ENCODE peak calls at places on chromosomes 3 and 15, in four cellular contexts. One of them, this sample, is unnamed.

GRCh38 chr3:31288641-31289100 is 244.1 kb upstream of the STT3B start:
- DNase-seq in A549: peak; percentile 44
- DNase-seq in IMR-90: peak; percentile 60
- DNase-seq in endothelial cell of umbilical vein: peak; percentile 86
- DNase-seq in this sample: peak; percentile 13

GRCh38 chr15:68749365-68750141 is 71.1 kb downstream of the ANP32A start:
- DNase-seq in IMR-90: no peak
- DNase-seq in endothelial cell of umbilical vein: no peak
- DNase-seq in A549: no peak
- DNase-seq in this sample: no peak

GRCh38 chr3:55621026-55621422 is 133.9 kb upstream of the WNT5A start:
- DNase-seq in endothelial cell of umbilical vein: no peak
- DNase-seq in A549: no peak
- DNase-seq in IMR-90: no peak
- DNase-seq in this sample: no peak

GRCh38 chr3:197372076-197372661 is 73.8 kb upstream of the DLG1 start:
- DNase-seq in A549: no peak
- DNase-seq in endothelial cell of umbilical vein: no peak
- DNase-seq in IMR-90: peak; percentile 87
- DNase-seq in this sample: no peak

GRCh38 chr3:134092231-134092701 is 62.5 kb upstream of the SLCO2A1 start:
- DNase-seq in endothelial cell of umbilical vein: no peak
- DNase-seq in A549: no peak
- DNase-seq in IMR-90: peak; percentile 76
- DNase-seq in this sample: no peak

GRCh38 chr15:50181983-50182232 is at the start of gene SLC27A2:
- DNase-seq in endothelial cell of umbilical vein: no peak
- DNase-seq in A549: peak; percentile 66
- DNase-seq in IMR-90: peak; percentile 4
- DNase-seq in this sample: no peak

GRCh38 chr15:78111788-78112187 is 19.4 kb downstream of the SH2D7 start:
- DNase-seq in endothelial cell of umbilical vein: no peak
- DNase-seq in IMR-90: no peak
- DNase-seq in A549: no peak
- DNase-seq in this sample: no peak

GRCh38 chr3:150237490-150237889 is 170.6 kb upstream of the TSC22D2 start:
- DNase-seq in IMR-90: peak; percentile 73
- DNase-seq in A549: no peak
- DNase-seq in endothelial cell of umbilical vein: peak; percentile 36
- DNase-seq in this sample: no peak

GRCh38 chr3:54905230-54905888 is 22.5 kb downstream of the LRTM1 start:
- DNase-seq in endothelial cell of umbilical vein: no peak
- DNase-seq in A549: no peak
- DNase-seq in IMR-90: peak; percentile 55
- DNase-seq in this sample: no peak

GRCh38 chr3:64047214-64047613 is 23.9 kb upstream of the PSMD6 start:
- DNase-seq in IMR-90: no peak
- DNase-seq in endothelial cell of umbilical vein: no peak
- DNase-seq in A549: no peak
- DNase-seq in this sample: no peak

GRCh38 chr3:73685061-73685460 is 60.3 kb upstream of the PDZRN3 start:
- DNase-seq in endothelial cell of umbilical vein: no peak
- DNase-seq in IMR-90: no peak
- DNase-seq in A549: no peak
- DNase-seq in this sample: no peak

GRCh38 chr3:180040966-180041365 is 4.2 kb upstream of the PEX5L start:
- DNase-seq in endothelial cell of umbilical vein: no peak
- DNase-seq in A549: no peak
- DNase-seq in IMR-90: no peak
- DNase-seq in this sample: no peak

GRCh38 chr3:97658670-97659285 is 105.8 kb upstream of the ARL6 start:
- DNase-seq in A549: peak; percentile 1
- DNase-seq in IMR-90: peak; percentile 2
- DNase-seq in endothelial cell of umbilical vein: peak; percentile 10
- DNase-seq in this sample: no peak

GRCh38 chr15:59438891-59439290 is 905 bp downstream of the FAM81A start:
- DNase-seq in A549: no peak
- DNase-seq in endothelial cell of umbilical vein: no peak
- DNase-seq in IMR-90: no peak
- DNase-seq in this sample: no peak

GRCh38 chr15:29132110-29132420 is 137.6 kb downstream of the NSMCE3 start:
- DNase-seq in IMR-90: no peak
- DNase-seq in endothelial cell of umbilical vein: no peak
- DNase-seq in A549: no peak
- DNase-seq in this sample: no peak

GRCh38 chr3:24048843-24049242 is 103.8 kb downstream of the NR1D2 start:
- DNase-seq in endothelial cell of umbilical vein: no peak
- DNase-seq in A549: no peak
- DNase-seq in IMR-90: no peak
- DNase-seq in this sample: no peak

GRCh38 chr3:129927072-129927471 is 33.6 kb upstream of the TMCC1 start:
- DNase-seq in A549: peak; percentile 50
- DNase-seq in IMR-90: no peak
- DNase-seq in endothelial cell of umbilical vein: no peak
- DNase-seq in this sample: no peak

GRCh38 chr3:115671761-115672455 is 48.6 kb downstream of the GAP43 start:
- DNase-seq in IMR-90: no peak
- DNase-seq in A549: no peak
- DNase-seq in endothelial cell of umbilical vein: no peak
- DNase-seq in this sample: no peak

GRCh38 chr3:73448761-73449290 is 175.9 kb downstream of the PDZRN3 start:
- DNase-seq in IMR-90: no peak
- DNase-seq in endothelial cell of umbilical vein: no peak
- DNase-seq in A549: no peak
- DNase-seq in this sample: no peak

GRCh38 chr3:52028572-52028971 is 27.8 kb downstream of the DUSP7 start:
- DNase-seq in endothelial cell of umbilical vein: no peak
- DNase-seq in IMR-90: peak; percentile 23
- DNase-seq in A549: no peak
- DNase-seq in this sample: peak; percentile 83

GRCh38 chr3:187112934-187113793 is 26.1 kb downstream of the RPL39L start:
- DNase-seq in A549: no peak
- DNase-seq in IMR-90: peak; percentile 48
- DNase-seq in endothelial cell of umbilical vein: peak; percentile 64
- DNase-seq in this sample: no peak

GRCh38 chr15:62878070-62878469 is 164.5 kb upstream of the TPM1 start:
- DNase-seq in endothelial cell of umbilical vein: no peak
- DNase-seq in IMR-90: no peak
- DNase-seq in A549: no peak
- DNase-seq in this sample: no peak

GRCh38 chr3:73509066-73509465 is 115.7 kb downstream of the PDZRN3 start:
- DNase-seq in IMR-90: no peak
- DNase-seq in A549: no peak
- DNase-seq in endothelial cell of umbilical vein: no peak
- DNase-seq in this sample: no peak

GRCh38 chr3:110419096-110419495 is 652.5 kb upstream of the NECTIN3 start:
- DNase-seq in IMR-90: no peak
- DNase-seq in A549: no peak
- DNase-seq in endothelial cell of umbilical vein: peak; percentile 35
- DNase-seq in this sample: no peak

GRCh38 chr3:115790759-115791158 is 167.4 kb downstream of the GAP43 start:
- DNase-seq in A549: peak; percentile 94
- DNase-seq in IMR-90: peak; percentile 99
- DNase-seq in endothelial cell of umbilical vein: peak; percentile 75
- DNase-seq in this sample: no peak

GRCh38 chr3:148759425-148759824 is 61.7 kb downstream of the AGTR1 start:
- DNase-seq in endothelial cell of umbilical vein: no peak
- DNase-seq in A549: no peak
- DNase-seq in IMR-90: no peak
- DNase-seq in this sample: no peak

GRCh38 chr3:16252243-16252978 is 12.3 kb downstream of the DPH3 start:
- DNase-seq in IMR-90: no peak
- DNase-seq in endothelial cell of umbilical vein: no peak
- DNase-seq in A549: no peak
- DNase-seq in this sample: no peak

GRCh38 chr15:89441295-89441762 is 55.1 kb downstream of the RHCG start:
- DNase-seq in A549: no peak
- DNase-seq in IMR-90: no peak
- DNase-seq in endothelial cell of umbilical vein: no peak
- DNase-seq in this sample: no peak

GRCh38 chr3:146390967-146391366 is 78.4 kb downstream of the PLSCR2 start:
- DNase-seq in IMR-90: peak; percentile 91
- DNase-seq in A549: no peak
- DNase-seq in endothelial cell of umbilical vein: peak; percentile 91
- DNase-seq in this sample: peak; percentile 55

GRCh38 chr15:82832601-82833209 is 23.3 kb downstream of the WHAMM start:
- DNase-seq in endothelial cell of umbilical vein: peak; percentile 45
- DNase-seq in A549: peak; percentile 87
- DNase-seq in IMR-90: peak; percentile 93
- DNase-seq in this sample: no peak

GRCh38 chr3:79809106-79809505 is 41.3 kb upstream of the ROBO1 start:
- DNase-seq in A549: no peak
- DNase-seq in IMR-90: no peak
- DNase-seq in endothelial cell of umbilical vein: no peak
- DNase-seq in this sample: no peak

GRCh38 chr15:57322602-57323250 is 53.6 kb upstream of the CGNL1 start:
- DNase-seq in endothelial cell of umbilical vein: no peak
- DNase-seq in A549: no peak
- DNase-seq in IMR-90: no peak
- DNase-seq in this sample: no peak

GRCh38 chr15:62503451-62503850 is 338.4 kb upstream of the C2CD4B start:
- DNase-seq in A549: no peak
- DNase-seq in endothelial cell of umbilical vein: peak; percentile 24
- DNase-seq in IMR-90: no peak
- DNase-seq in this sample: no peak

GRCh38 chr3:28575748-28576589 is 227.3 kb upstream of the AZI2 start:
- DNase-seq in A549: no peak
- DNase-seq in endothelial cell of umbilical vein: no peak
- DNase-seq in IMR-90: no peak
- DNase-seq in this sample: no peak

GRCh38 chr3:40780341-40780800 is 255.6 kb downstream of the ZNF621 start:
- DNase-seq in IMR-90: no peak
- DNase-seq in endothelial cell of umbilical vein: peak; percentile 8
- DNase-seq in A549: no peak
- DNase-seq in this sample: peak; percentile 86

GRCh38 chr15:51841401-51842040 is 12.1 kb downstream of the TMOD3 start:
- DNase-seq in A549: no peak
- DNase-seq in endothelial cell of umbilical vein: peak; percentile 59
- DNase-seq in IMR-90: no peak
- DNase-seq in this sample: no peak
- H3K4me1 ChIP-seq in A549: peaks cover 92% of the 10 kb centered on the region
- H3K4me1 ChIP-seq in endothelial cell of umbilical vein: peaks cover 80% of the 10 kb centered on the region
- H3K4me1 ChIP-seq in IMR-90: peaks cover 27% of the 10 kb centered on the region
- H3K4me1 ChIP-seq in this sample: peaks cover 85% of the 10 kb centered on the region

GRCh38 chr3:167874667-167875372 is 139.3 kb downstream of the SERPINI1 start:
- DNase-seq in IMR-90: no peak
- DNase-seq in A549: no peak
- DNase-seq in endothelial cell of umbilical vein: no peak
- DNase-seq in this sample: peak; percentile 47

GRCh38 chr3:167870743-167871142 is 135.2 kb downstream of the SERPINI1 start:
- DNase-seq in A549: no peak
- DNase-seq in endothelial cell of umbilical vein: no peak
- DNase-seq in IMR-90: no peak
- DNase-seq in this sample: peak; percentile 20

GRCh38 chr3:167870201-167870600 is 134.7 kb downstream of the SERPINI1 start:
- DNase-seq in endothelial cell of umbilical vein: no peak
- DNase-seq in A549: no peak
- DNase-seq in IMR-90: no peak
- DNase-seq in this sample: no peak

GRCh38 chr3:167872032-167872431 is 136.5 kb downstream of the SERPINI1 start:
- DNase-seq in IMR-90: no peak
- DNase-seq in A549: no peak
- DNase-seq in endothelial cell of umbilical vein: no peak
- DNase-seq in this sample: no peak

DNA sequence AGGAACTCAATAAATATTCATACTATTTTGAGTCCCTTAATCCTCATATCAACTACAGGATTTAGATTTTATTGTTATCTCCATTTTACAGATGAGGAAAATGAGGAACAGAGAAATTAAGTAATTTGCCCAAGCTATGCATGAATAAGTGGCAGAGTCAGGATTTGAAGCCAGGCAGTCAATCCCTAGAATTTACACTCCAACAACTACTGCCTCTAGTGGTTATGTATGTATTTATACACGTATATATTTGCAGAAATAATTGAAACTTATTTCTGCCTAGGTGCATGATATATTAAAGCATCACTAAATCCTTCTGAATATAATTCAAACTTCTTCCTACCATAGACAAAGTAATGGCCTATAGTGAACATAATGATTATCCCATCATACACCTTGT is 137.4 kb downstream of the SERPINI1 start:
- DNase-seq in endothelial cell of umbilical vein: no peak
- DNase-seq in A549: no peak
- DNase-seq in IMR-90: no peak
- DNase-seq in this sample: no peak
- TF ChIP-seq CTCF in endothelial cell of umbilical vein: no peak
- TF ChIP-seq CTCF in A549: peak; percentile 7
- TF ChIP-seq CTCF in IMR-90: peak; percentile 19
- TF ChIP-seq CTCF in this sample: no peak

DNA sequence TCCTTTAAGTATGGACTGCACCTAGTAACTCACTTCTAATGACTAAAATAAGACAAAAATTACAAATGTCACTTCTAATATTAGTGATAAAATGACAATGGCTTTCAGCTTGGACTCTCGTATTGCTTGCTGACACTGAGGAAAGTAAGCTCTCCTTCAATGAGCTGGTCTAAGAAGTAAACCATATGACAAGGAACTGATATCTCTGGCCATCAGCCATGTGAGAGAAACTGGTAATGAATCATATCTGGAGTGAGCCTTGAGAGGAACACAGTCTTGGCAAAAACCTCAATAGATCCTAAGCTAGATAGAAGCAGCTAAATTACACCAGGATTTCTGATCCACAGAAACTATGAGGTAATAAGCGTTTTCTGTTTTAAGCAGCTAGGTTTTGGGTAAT is 1575.1 kb downstream of the OTOL1 start:
- DNase-seq in IMR-90: no peak
- DNase-seq in A549: no peak
- DNase-seq in endothelial cell of umbilical vein: no peak
- DNase-seq in this sample: no peak
- H3K27ac ChIP-seq in IMR-90: no peak overlapping the region
- H3K27ac ChIP-seq in A549: no peak overlapping the region
- H3K27ac ChIP-seq in endothelial cell of umbilical vein: no peak overlapping the region
- H3K27ac ChIP-seq in this sample: no peak overlapping the region

DNA sequence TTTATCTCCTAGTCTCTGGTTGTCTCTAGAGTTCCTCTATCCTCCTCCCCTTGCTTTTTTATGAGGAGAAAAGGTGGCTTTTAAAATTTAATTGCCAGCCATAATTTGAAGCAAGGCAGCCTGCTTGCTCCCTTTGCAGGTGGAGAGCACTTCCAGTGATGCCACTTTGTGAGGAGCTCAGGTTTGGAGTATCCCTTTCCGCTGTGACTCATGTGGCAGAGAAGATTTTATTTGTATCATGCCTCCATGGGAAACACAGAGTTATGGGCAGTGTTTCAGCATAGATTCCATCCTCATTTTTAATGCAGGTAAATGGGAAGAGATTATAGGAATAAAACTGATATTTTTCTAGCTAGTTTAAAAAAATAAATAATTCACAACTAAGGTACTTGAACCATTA is 7.0 kb downstream of the PPM1L start:
- DNase-seq in endothelial cell of umbilical vein: no peak
- DNase-seq in IMR-90: no peak
- DNase-seq in A549: no peak
- DNase-seq in this sample: no peak
- H3K4me1 ChIP-seq in endothelial cell of umbilical vein: no peaks in the 10 kb centered on the region
- H3K4me1 ChIP-seq in IMR-90: no peaks in the 10 kb centered on the region
- H3K4me1 ChIP-seq in A549: no peaks in the 10 kb centered on the region
- H3K4me1 ChIP-seq in this sample: peaks cover 11% of the 10 kb centered on the region

This sample was measured in heart right ventricle.